ENCODE peak calls at places on chromosomes 7 and 10, in ten cellular contexts. J is aorta; D is gastrocnemius medialis; S is endodermal cell; V is lung; C is heart left ventricle; I is astrocyte; Z is colonic mucosa; U is PC-3; H is CD8-positive, alpha-beta T cell. W is an unnamed sample. For H3K4me1 and H3K27me3, the result is how much of the 10 kb centered on the place peaks cover.

GRCh38 chr10:115051216-115051615 is 41.9 kb upstream of the ATRNL1 start:
- DNase-seq in D (no peak), Z (no peak), C (no peak), S (no peak), J (no peak), H (no peak), V (no peak), U (no peak), I (no peak), W (no peak)

GRCh38 chr7:82803411-82803810 is 359.3 kb downstream of the PCLO start:
- DNase-seq in U (peak), I (no peak), Z (no peak), S (no peak), V (no peak), D (no peak), C (no peak), H (no peak), J (no peak), W (no peak)

GRCh38 chr7:80316811-80317210 is 182.2 kb downstream of the GNAI1 start:
- DNase-seq in V (no peak), Z (no peak), U (peak), J (no peak), H (no peak), D (no peak), C (no peak), S (no peak), I (no peak), W (no peak)

GRCh38 chr7:69743436-69743835 is 145.2 kb downstream of the AUTS2 start:
- DNase-seq in J (no peak), C (no peak), Z (no peak), I (no peak), D (no peak), U (no peak), V (no peak), H (no peak), S (no peak), W (no peak)

GRCh38 chr7:106679153-106679931 is 18.4 kb upstream of the CCDC71L start:
- DNase-seq in V (peak), S (no peak), I (peak), C (no peak), J (no peak), D (no peak), U (peak), H (no peak), Z (no peak), W (no peak)

GRCh38 chr10:44974628-44975431 is 3.8 kb downstream of the DEPP1 start:
- DNase-seq in I (peak), V (peak), J (peak), D (peak), C (peak), U (peak), Z (peak), H (peak), S (peak), W (peak)

GRCh38 chr10:14056545-14057332 is 274.0 kb downstream of the FRMD4A start:
- DNase-seq in I (peak), H (no peak), D (no peak), C (no peak), Z (no peak), S (peak), J (no peak), U (no peak), V (no peak), W (no peak)

GRCh38 chr10:4256971-4257370 is 472.0 kb upstream of the KLF6 start:
- DNase-seq in D (no peak), U (no peak), S (no peak), Z (no peak), I (no peak), C (no peak), V (no peak), H (no peak), J (no peak), W (no peak)

GRCh38 chr7:134741901-134742635 is 37.4 kb upstream of the CALD1 start:
- DNase-seq in H (no peak), U (no peak), V (no peak), S (peak), D (peak), J (no peak), C (peak), Z (no peak), I (peak), W (no peak)

GRCh38 chr7:118602090-118602489 is 377.6 kb downstream of the ANKRD7 start:
- DNase-seq in J (no peak), U (no peak), S (no peak), Z (no peak), H (no peak), I (no peak), V (no peak), D (no peak), C (no peak), W (no peak)

DNA sequence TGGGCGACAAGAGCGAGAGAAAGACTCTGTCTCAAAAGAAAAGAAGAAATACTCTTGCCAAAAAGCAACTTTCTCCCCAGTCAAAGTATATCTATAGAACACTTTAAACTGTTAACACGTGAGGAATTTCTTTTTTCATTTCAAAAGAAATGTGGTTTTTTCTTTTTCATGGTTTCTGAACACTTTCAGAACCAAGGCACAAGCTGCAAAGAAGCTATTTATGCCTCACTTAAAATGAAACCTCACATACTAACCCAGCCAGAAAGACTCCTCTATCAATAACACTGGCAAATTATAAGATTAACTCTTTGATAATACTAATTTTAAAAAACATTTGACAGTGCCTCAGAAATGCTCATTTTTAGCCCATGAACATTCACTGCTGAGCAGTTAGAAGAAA is 20.9 kb downstream of the TBX20 start:
- DNase-seq in U (no peak), D (no peak), Z (no peak), V (no peak), J (no peak), S (no peak), I (no peak), H (no peak), C (no peak), W (no peak)
- H3K4me3 ChIP-seq in U (no peak), D (no peak), Z (no peak), V (no peak), J (no peak), S (no peak), I (no peak), H (no peak), C (peak), W (no peak)

GRCh38 chr7:130908345-130909160 is 174.5 kb upstream of the KLF14 start:
- DNase-seq in I (no peak), H (no peak), V (no peak), D (peak), J (no peak), S (no peak), C (no peak), U (peak), Z (peak), W (no peak)
- H3K4me1 ChIP-seq in I (under half), H (under half), V (under half), D (half or more), J (under half), S (under half), C (half or more), U (half or more), Z (under half), W (under half)

GRCh38 chr7:157543791-157544190 is 207.0 kb downstream of the DNAJB6 start:
- DNase-seq in H (no peak), I (no peak), V (no peak), C (no peak), Z (no peak), U (no peak), J (no peak), S (no peak), D (no peak), W (no peak)

GRCh38 chr7:157542669-157543021 is 205.8 kb downstream of the DNAJB6 start:
- DNase-seq in S (no peak), C (no peak), D (no peak), J (no peak), Z (no peak), H (no peak), I (no peak), V (no peak), U (no peak), W (no peak)

GRCh38 chr7:157541796-157542668 is 205.2 kb downstream of the DNAJB6 start:
- DNase-seq in U (no peak), Z (no peak), C (no peak), I (no peak), H (no peak), S (no peak), V (no peak), D (no peak), J (no peak), W (no peak)

GRCh38 chr7:157544226-157544625 is 207.4 kb downstream of the DNAJB6 start:
- DNase-seq in I (no peak), D (no peak), Z (no peak), J (no peak), H (no peak), S (no peak), V (no peak), C (no peak), U (no peak), W (no peak)

GRCh38 chr7:157543276-157543675 is 206.5 kb downstream of the DNAJB6 start:
- DNase-seq in V (no peak), I (no peak), S (no peak), D (no peak), H (no peak), U (no peak), C (no peak), J (no peak), Z (no peak), W (no peak)
- H3K27me3 ChIP-seq in V (under half), I (under half), S (under half), D (under half), H (under half), U (under half), C (under half), J (under half), Z (under half), W (under half)

DNA sequence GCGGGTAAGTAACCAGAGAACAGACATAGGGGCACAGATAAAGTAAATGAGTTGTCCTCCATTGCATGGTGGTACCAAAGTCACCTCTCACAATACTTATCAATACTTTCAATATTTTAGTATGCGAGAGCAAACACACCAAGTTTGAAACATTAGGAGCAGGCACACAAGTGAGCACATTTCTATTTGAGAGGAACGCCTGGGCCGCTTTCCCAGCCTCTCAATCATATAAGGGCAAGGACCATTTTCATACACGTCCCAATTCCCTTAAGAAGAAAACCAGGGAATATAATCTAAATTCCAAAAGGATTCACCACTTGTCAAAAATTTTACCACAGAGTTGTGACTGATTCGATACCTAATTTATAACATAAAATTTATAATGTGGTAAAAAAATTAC is 7.5 kb downstream of the LMOD2 start:
- DNase-seq in D (peak), Z (no peak), H (no peak), U (no peak), C (no peak), I (no peak), J (no peak), V (no peak), S (no peak), W (no peak)
- H3K4me3 ChIP-seq in D (peak), Z (no peak), H (no peak), U (no peak), C (peak), I (no peak), J (no peak), V (no peak), S (no peak), W (peak)